ENCODE peak calls at places on chromosome 7, in five cellular contexts. K is H1, M is tibial nerve, I is A549, U is ovary. S is an unnamed sample. For H3K9me3, the result is how much of the 10 kb centered on the place peaks cover.

GRCh38 chr7:66859794-66860645 is 61.0 kb upstream of the TMEM248 start:
- DNase-seq in I (no peak), U (no peak), K (no peak), M (no peak), S (no peak)

GRCh38 chr7:1713502-1714484 is 43.7 kb downstream of the ELFN1 start:
- DNase-seq in M (no peak), I (no peak), U (no peak), K (no peak), S (no peak)

GRCh38 chr7:120996333-120996982 is 7.9 kb downstream of the CPED1 start:
- DNase-seq in U (peak), K (no peak), M (peak), I (no peak), S (no peak)

GRCh38 chr7:106813705-106814305 is 51.3 kb upstream of the PIK3CG start:
- DNase-seq in K (no peak), U (no peak), M (no peak), I (no peak), S (no peak)

GRCh38 chr7:107564553-107565298 is 955 bp downstream of the DUS4L start:
- DNase-seq in K (no peak), M (no peak), U (no peak), I (peak), S (no peak)

GRCh38 chr7:55476071-55476803 is 96.1 kb downstream of the VOPP1 start:
- DNase-seq in U (no peak), I (no peak), M (no peak), K (no peak), S (peak)

GRCh38 chr7:111274882-111275281 is 184.0 kb downstream of the LRRN3 start:
- DNase-seq in U (no peak), K (no peak), M (no peak), I (no peak), S (no peak)

GRCh38 chr7:121741896-121742295 is 131.1 kb upstream of the PTPRZ1 start:
- DNase-seq in I (no peak), U (no peak), M (no peak), K (no peak), S (no peak)

GRCh38 chr7:68258569-68258968 is 1261.9 kb downstream of the TYW1 start:
- DNase-seq in U (no peak), I (no peak), K (no peak), M (no peak), S (no peak)

GRCh38 chr7:1380211-1380815 is 79.0 kb downstream of the MICALL2 start:
- DNase-seq in I (no peak), M (no peak), K (no peak), U (no peak), S (no peak)

GRCh38 chr7:137946015-137946414 is 55.9 kb downstream of the CREB3L2 start:
- DNase-seq in U (no peak), K (no peak), M (no peak), I (no peak), S (no peak)

GRCh38 chr7:78970440-78970916 is 483.0 kb downstream of the MAGI2 start:
- DNase-seq in U (no peak), K (no peak), I (no peak), M (no peak), S (no peak)

GRCh38 chr7:129502708-129503685 is 666 bp downstream of the SMKR1 start:
- DNase-seq in M (no peak), U (no peak), K (no peak), I (peak), S (no peak)

GRCh38 chr7:368651-369475 is 78.9 kb downstream of the FOXL3 start:
- DNase-seq in U (no peak), M (no peak), K (no peak), I (no peak), S (no peak)

GRCh38 chr7:26675143-26675887 is 189.1 kb downstream of the SKAP2 start:
- DNase-seq in U (no peak), I (no peak), M (no peak), K (no peak), S (no peak)

GRCh38 chr7:127850195-127850594 is 181.0 kb downstream of the LRRC4 start:
- DNase-seq in I (no peak), U (no peak), K (no peak), M (no peak), S (no peak)

GRCh38 chr7:44867073-44867990 is 18.0 kb downstream of the PURB start:
- DNase-seq in U (no peak), M (no peak), I (peak), K (no peak), S (no peak)

GRCh38 chr7:105304040-105304895 is 84.5 kb downstream of the SRPK2 start:
- DNase-seq in I (peak), U (no peak), M (no peak), K (no peak), S (no peak)

GRCh38 chr7:134856692-134857091 is 77.3 kb downstream of the CALD1 start:
- DNase-seq in I (no peak), U (no peak), M (no peak), K (no peak), S (no peak)

GRCh38 chr7:113371376-113372043 is 253.2 kb upstream of the SMIM30 start:
- DNase-seq in U (peak), M (no peak), K (no peak), I (no peak), S (no peak)

GRCh38 chr7:84876036-84876821 is 310.6 kb downstream of the SEMA3D start:
- DNase-seq in M (no peak), U (no peak), I (no peak), K (no peak), S (no peak)

GRCh38 chr7:84258628-84259027 is 64.0 kb upstream of the SEMA3A start:
- DNase-seq in U (no peak), I (no peak), K (no peak), M (no peak), S (no peak)

GRCh38 chr7:17941171-17941490 is 837 bp upstream of the SNX13 start:
- DNase-seq in M (no peak), I (peak), K (no peak), U (no peak), S (no peak)

GRCh38 chr7:6121141-6121540 is 90.0 kb downstream of the ANKRD61 start:
- DNase-seq in K (no peak), M (no peak), U (no peak), I (peak), S (no peak)

GRCh38 chr7:141045126-141045841 is 28.6 kb upstream of the TMEM178B start:
- DNase-seq in M (no peak), I (peak), U (no peak), K (no peak), S (no peak)

GRCh38 chr7:93055543-93056107 is 62.2 kb downstream of the SAMD9 start:
- DNase-seq in I (peak), M (no peak), U (no peak), K (no peak), S (no peak)

GRCh38 chr7:151320263-151320845 is 21.3 kb upstream of the NUB1 start:
- DNase-seq in U (no peak), M (no peak), K (no peak), I (no peak), S (no peak)

GRCh38 chr7:40133561-40134427 is 628 bp downstream of the MPLKIP start:
- DNase-seq in I (no peak), M (no peak), K (no peak), U (no peak), S (no peak)

GRCh38 chr7:154736389-154736788 is 266.5 kb downstream of the PAXIP1 start:
- DNase-seq in K (no peak), M (no peak), I (no peak), U (no peak), S (no peak)

DNA sequence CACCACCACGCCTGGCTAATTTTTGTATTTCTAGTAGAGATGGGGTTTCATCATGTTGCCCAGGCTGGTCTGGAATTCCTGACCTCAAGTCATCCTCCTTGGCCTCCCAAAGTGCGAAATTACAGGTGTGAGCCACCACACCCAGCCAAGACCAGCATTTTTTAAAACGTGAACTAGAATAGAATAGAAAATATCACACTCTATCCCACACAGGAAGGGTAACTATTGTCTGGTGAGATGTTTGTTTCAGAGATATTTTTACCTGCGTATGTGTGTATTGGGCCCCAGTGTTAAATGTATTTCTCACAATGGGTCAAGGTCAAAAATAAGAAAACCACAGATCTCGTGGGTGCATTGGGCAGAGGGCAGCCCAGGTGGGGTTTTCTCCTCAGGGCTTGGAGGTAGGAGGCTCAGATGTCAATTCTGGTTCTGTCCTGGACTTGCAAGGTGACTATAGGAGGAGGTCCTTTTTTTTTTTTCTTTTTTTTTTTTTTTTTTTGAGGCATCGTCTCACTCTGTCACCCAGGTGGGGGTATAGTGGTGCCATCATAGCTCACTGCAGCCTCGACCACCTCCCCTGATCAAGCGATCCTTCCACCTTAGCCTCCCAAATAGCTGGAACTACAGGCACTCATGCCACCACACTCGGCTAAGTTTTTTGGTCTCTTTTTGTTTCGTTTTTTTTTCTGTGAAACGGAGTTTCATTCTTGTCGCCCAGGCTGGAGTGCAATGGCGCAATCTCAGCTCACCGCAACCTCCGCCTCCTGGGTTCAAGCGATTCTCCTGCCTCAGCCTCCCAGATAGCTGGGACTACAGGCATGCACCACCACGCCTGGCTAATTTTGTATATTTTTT is 19.0 kb downstream of the SH2B2 start:
- DNase-seq in I (no peak), K (no peak), M (no peak), U (no peak), S (no peak)
- TF ChIP-seq EP300 in I (no peak), K (no peak), M (no peak), U (no peak), S (no peak)

GRCh38 chr7:158028290-158028941 is 559.2 kb downstream of the PTPRN2 start:
- DNase-seq in M (no peak), I (no peak), U (no peak), K (no peak), S (no peak)
- H3K9me3 ChIP-seq in M (under half), I (under half), U (under half), K (under half), S (under half)

GRCh38 chr7:41311301-41311700 is 391.6 kb downstream of the INHBA start:
- DNase-seq in K (no peak), M (no peak), I (no peak), U (no peak), S (no peak)
- TF ChIP-seq EP300 in K (no peak), M (no peak), I (no peak), U (no peak), S (no peak)

GRCh38 chr7:156061689-156062255 is 249.5 kb upstream of the SHH start:
- DNase-seq in M (no peak), I (no peak), K (no peak), U (no peak), S (no peak)

GRCh38 chr7:156064921-156065386 is 252.7 kb upstream of the SHH start:
- DNase-seq in U (no peak), M (no peak), K (no peak), I (peak), S (no peak)

GRCh38 chr7:156062286-156062685 is 250.0 kb upstream of the SHH start:
- DNase-seq in K (no peak), M (no peak), U (no peak), I (no peak), S (no peak)

GRCh38 chr7:156065400-156065799 is 253.1 kb upstream of the SHH start:
- DNase-seq in K (no peak), M (no peak), U (no peak), I (no peak), S (no peak)

GRCh38 chr7:156063241-156063810 is 251.1 kb upstream of the SHH start:
- DNase-seq in M (no peak), U (no peak), K (no peak), I (no peak), S (no peak)
- H3K9me3 ChIP-seq in M (under half), U (under half), K (under half), I (under half), S (under half)

DNA sequence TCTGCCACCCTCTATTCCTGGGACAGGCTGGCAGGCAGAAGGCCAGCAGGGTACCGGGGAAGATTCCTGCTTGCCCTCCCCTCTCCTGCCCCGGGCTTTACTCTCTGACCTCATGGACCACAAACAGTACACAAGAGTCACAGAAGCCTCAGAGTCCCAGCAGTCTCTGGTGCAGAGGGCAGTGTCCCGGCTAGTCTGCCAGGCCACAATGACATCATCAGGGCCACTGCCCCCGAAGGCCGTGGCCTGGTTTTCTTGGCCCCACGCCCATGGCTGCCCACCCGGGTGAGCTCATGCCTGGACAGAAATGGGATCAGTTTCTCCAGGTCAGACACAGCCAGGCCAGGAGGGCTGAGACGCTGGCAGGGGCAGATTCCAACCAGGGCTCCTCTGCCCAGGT is 91.9 kb downstream of the MYL10 start:
- DNase-seq in K (no peak), I (no peak), M (no peak), U (no peak), S (no peak)
- TF ChIP-seq EP300 in K (no peak), I (no peak), M (peak), U (no peak), S (no peak)

GRCh38 chr7:124918662-124919061 is 11.0 kb downstream of the POT1 start:
- DNase-seq in I (no peak), K (no peak), U (no peak), M (no peak), S (no peak)

GRCh38 chr7:124915242-124915641 is 14.4 kb downstream of the POT1 start:
- DNase-seq in U (no peak), M (no peak), K (no peak), I (no peak), S (no peak)

GRCh38 chr7:124924906-124925305 is 4.7 kb downstream of the POT1 start:
- DNase-seq in I (no peak), U (no peak), K (no peak), M (no peak), S (no peak)

GRCh38 chr7:124922200-124922599 is 7.4 kb downstream of the POT1 start:
- DNase-seq in U (no peak), I (no peak), K (no peak), M (no peak), S (no peak)

GRCh38 chr7:124919841-124920240 is 9.8 kb downstream of the POT1 start:
- DNase-seq in U (no peak), I (no peak), K (no peak), M (no peak), S (no peak)
- H3K9me3 ChIP-seq in U (under half), I (under half), K (under half), M (under half), S (under half)

DNA sequence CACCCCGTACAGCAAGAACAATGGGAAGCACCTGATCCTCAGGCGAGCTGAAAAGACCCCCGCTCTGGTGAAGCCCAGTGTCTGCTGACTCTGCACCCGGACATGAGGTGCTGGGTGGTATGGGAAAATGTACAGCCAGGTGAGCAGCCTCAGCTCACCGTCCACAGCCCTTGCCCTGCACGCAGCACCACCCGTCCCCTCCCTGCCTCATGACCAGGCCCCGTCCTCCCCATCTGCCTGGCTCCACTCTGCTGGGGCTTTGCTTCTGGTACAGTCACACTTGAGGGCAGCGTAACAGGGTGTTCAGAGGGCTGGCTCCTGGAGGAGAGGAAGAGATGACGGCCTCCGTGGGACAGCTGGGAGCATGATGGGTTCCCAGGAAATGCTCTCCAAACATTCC is 49.1 kb downstream of the NCAPG2 start:
- DNase-seq in K (no peak), I (no peak), U (no peak), M (no peak), S (no peak)
- TF ChIP-seq EP300 in K (no peak), I (no peak), U (no peak), M (no peak), S (no peak)

GRCh38 chr7:24865994-24866615 is 108.8 kb upstream of the GSDME start:
- DNase-seq in I (no peak), K (no peak), U (no peak), M (no peak), S (no peak)
- H3K9me3 ChIP-seq in I (under half), K (under half), U (under half), M (under half), S (under half)

GRCh38 chr7:21357146-21358097 is 70.5 kb upstream of the SP4 start:
- DNase-seq in K (no peak), U (no peak), I (no peak), M (no peak), S (no peak)

GRCh38 chr7:21353388-21353780 is 74.5 kb upstream of the SP4 start:
- DNase-seq in I (no peak), K (no peak), M (no peak), U (no peak), S (no peak)

GRCh38 chr7:21354284-21354683 is 73.6 kb upstream of the SP4 start:
- DNase-seq in I (no peak), U (no peak), M (no peak), K (no peak), S (no peak)

GRCh38 chr7:21355406-21355874 is 72.4 kb upstream of the SP4 start:
- DNase-seq in K (no peak), U (no peak), I (no peak), M (no peak), S (no peak)

GRCh38 chr7:21352540-21353387 is 75.1 kb upstream of the SP4 start:
- DNase-seq in U (no peak), M (no peak), K (no peak), I (no peak), S (no peak)
- TF ChIP-seq EP300 in U (no peak), M (no peak), K (no peak), I (no peak), S (no peak)

GRCh38 chr7:158315881-158316280 is 271.7 kb downstream of the PTPRN2 start:
- DNase-seq in I (no peak), U (no peak), K (no peak), M (no peak), S (no peak)

GRCh38 chr7:158313931-158314330 is 273.7 kb downstream of the PTPRN2 start:
- DNase-seq in I (no peak), M (no peak), K (no peak), U (no peak), S (no peak)

GRCh38 chr7:158316466-158317031 is 271.1 kb downstream of the PTPRN2 start:
- DNase-seq in U (no peak), K (no peak), I (no peak), M (no peak), S (no peak)

GRCh38 chr7:158314394-158314793 is 273.2 kb downstream of the PTPRN2 start:
- DNase-seq in K (no peak), U (no peak), I (no peak), M (no peak), S (no peak)

DNA sequence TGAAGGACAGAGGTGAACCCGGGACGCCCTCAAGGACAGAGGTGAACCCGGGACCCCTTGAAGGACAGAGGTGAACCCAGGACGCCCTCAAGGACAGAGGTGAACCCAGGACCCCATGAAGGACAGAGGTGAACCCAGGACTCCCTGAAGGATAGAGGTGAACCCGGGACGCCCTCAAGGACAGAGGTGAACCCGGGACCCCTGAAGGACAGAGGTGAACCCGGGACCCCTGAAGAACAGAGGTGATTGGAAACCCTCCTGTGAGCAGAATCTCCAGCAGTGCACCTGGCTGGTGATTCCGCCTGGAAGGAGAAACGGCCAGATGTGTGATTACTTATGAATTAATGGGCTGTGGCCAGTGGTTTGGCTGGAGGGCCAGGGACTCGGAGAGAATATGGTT is 272.3 kb downstream of the PTPRN2 start:
- DNase-seq in M (no peak), K (no peak), U (no peak), I (no peak), S (no peak)
- H3K9me3 ChIP-seq in M (under half), K (under half), U (under half), I (under half), S (under half)

S was measured in esophagus muscularis mucosa.